ENCODE peak calls at places on chromosome 16, in four cellular contexts. One of them, this sample, is unnamed.

GRCh38 chr16:72198021-72198420 is 26.1 kb upstream of the PMFBP1 start:
- DNase-seq in upper lobe of left lung: no peak
- DNase-seq in brain microvascular endothelial cell: peak; percentile 96
- DNase-seq in OCI-LY7: no peak
- DNase-seq in this sample: no peak

GRCh38 chr16:49018259-49018931 is 263.2 kb downstream of the CBLN1 start:
- DNase-seq in upper lobe of left lung: no peak
- DNase-seq in brain microvascular endothelial cell: no peak
- DNase-seq in OCI-LY7: no peak
- DNase-seq in this sample: no peak

GRCh38 chr16:65105173-65105572 is 16.7 kb downstream of the CDH11 start:
- DNase-seq in upper lobe of left lung: no peak
- DNase-seq in OCI-LY7: no peak
- DNase-seq in brain microvascular endothelial cell: no peak
- DNase-seq in this sample: no peak

GRCh38 chr16:4531816-4532215 is 6.8 kb downstream of the CDIP1 start:
- DNase-seq in upper lobe of left lung: no peak
- DNase-seq in OCI-LY7: no peak
- DNase-seq in brain microvascular endothelial cell: no peak
- DNase-seq in this sample: no peak

GRCh38 chr16:88815901-88816589 is 4.3 kb upstream of the APRT start:
- DNase-seq in OCI-LY7: peak; percentile 71
- DNase-seq in brain microvascular endothelial cell: no peak
- DNase-seq in upper lobe of left lung: peak; percentile 82
- DNase-seq in this sample: peak; percentile 61

GRCh38 chr16:86533076-86533475 is 22.0 kb downstream of the MTHFSD start:
- DNase-seq in upper lobe of left lung: no peak
- DNase-seq in brain microvascular endothelial cell: no peak
- DNase-seq in OCI-LY7: no peak
- DNase-seq in this sample: no peak

GRCh38 chr16:25065899-25066298 is 45.6 kb upstream of the LCMT1 start:
- DNase-seq in OCI-LY7: peak; percentile 77
- DNase-seq in brain microvascular endothelial cell: no peak
- DNase-seq in upper lobe of left lung: no peak
- DNase-seq in this sample: peak; percentile 52

GRCh38 chr16:7998789-7999453 is 591.4 kb downstream of the TMEM114 start:
- DNase-seq in OCI-LY7: no peak
- DNase-seq in brain microvascular endothelial cell: no peak
- DNase-seq in upper lobe of left lung: no peak
- DNase-seq in this sample: no peak

GRCh38 chr16:10386517-10387377 is 886 bp downstream of the ATF7IP2 start:
- DNase-seq in brain microvascular endothelial cell: no peak
- DNase-seq in OCI-LY7: peak; percentile 47
- DNase-seq in upper lobe of left lung: no peak
- DNase-seq in this sample: no peak

GRCh38 chr16:4052801-4053662 is 63.2 kb downstream of the ADCY9 start:
- DNase-seq in brain microvascular endothelial cell: peak; percentile 22
- DNase-seq in OCI-LY7: no peak
- DNase-seq in upper lobe of left lung: no peak
- DNase-seq in this sample: no peak

GRCh38 chr16:77696149-77696548 is 26.2 kb upstream of the NUDT7 start:
- DNase-seq in upper lobe of left lung: no peak
- DNase-seq in OCI-LY7: no peak
- DNase-seq in brain microvascular endothelial cell: no peak
- DNase-seq in this sample: no peak

GRCh38 chr16:12057276-12057675 is 80.7 kb downstream of the SNX29 start:
- DNase-seq in brain microvascular endothelial cell: no peak
- DNase-seq in OCI-LY7: no peak
- DNase-seq in upper lobe of left lung: no peak
- DNase-seq in this sample: no peak

GRCh38 chr16:540645-541340 is 13.3 kb downstream of the CAPN15 start:
- DNase-seq in brain microvascular endothelial cell: no peak
- DNase-seq in upper lobe of left lung: no peak
- DNase-seq in OCI-LY7: no peak
- DNase-seq in this sample: no peak

GRCh38 chr16:57720142-57720575 is 15.4 kb upstream of the KATNB1 start:
- DNase-seq in brain microvascular endothelial cell: peak; percentile 60
- DNase-seq in OCI-LY7: peak; percentile 18
- DNase-seq in upper lobe of left lung: no peak
- DNase-seq in this sample: no peak

GRCh38 chr16:10356870-10357842 is 28.7 kb upstream of the ATF7IP2 start:
- DNase-seq in upper lobe of left lung: no peak
- DNase-seq in brain microvascular endothelial cell: no peak
- DNase-seq in OCI-LY7: no peak
- DNase-seq in this sample: no peak

GRCh38 chr16:11141409-11142260 is 114.4 kb downstream of the SOCS1 start:
- DNase-seq in OCI-LY7: no peak
- DNase-seq in brain microvascular endothelial cell: no peak
- DNase-seq in upper lobe of left lung: no peak
- DNase-seq in this sample: no peak

GRCh38 chr16:89009343-89010209 is 32.6 kb upstream of the CBFA2T3 start:
- DNase-seq in upper lobe of left lung: no peak
- DNase-seq in brain microvascular endothelial cell: no peak
- DNase-seq in OCI-LY7: peak; percentile 46
- DNase-seq in this sample: no peak

GRCh38 chr16:85637061-85637807 is 24.1 kb downstream of the GSE1 start:
- DNase-seq in OCI-LY7: no peak
- DNase-seq in brain microvascular endothelial cell: no peak
- DNase-seq in upper lobe of left lung: peak; percentile 79
- DNase-seq in this sample: no peak

GRCh38 chr16:72400257-72401078 is 228.5 kb upstream of the PMFBP1 start:
- DNase-seq in OCI-LY7: peak; percentile 60
- DNase-seq in upper lobe of left lung: no peak
- DNase-seq in brain microvascular endothelial cell: peak; percentile 68
- DNase-seq in this sample: peak; percentile 15

GRCh38 chr16:88633684-88634140 is 4.7 kb upstream of the IL17C start:
- DNase-seq in OCI-LY7: peak; percentile 55
- DNase-seq in brain microvascular endothelial cell: peak; percentile 30
- DNase-seq in upper lobe of left lung: peak; percentile 89
- DNase-seq in this sample: no peak

GRCh38 chr16:72111653-72112451 is 18.2 kb downstream of the DHX38 start:
- DNase-seq in upper lobe of left lung: no peak
- DNase-seq in OCI-LY7: no peak
- DNase-seq in brain microvascular endothelial cell: no peak
- DNase-seq in this sample: no peak

GRCh38 chr16:70746040-70746707 is 54.8 kb downstream of the VAC14 start:
- DNase-seq in brain microvascular endothelial cell: peak; percentile 73
- DNase-seq in upper lobe of left lung: no peak
- DNase-seq in OCI-LY7: no peak
- DNase-seq in this sample: no peak

GRCh38 chr16:85428168-85428898 is 184.8 kb upstream of the GSE1 start:
- DNase-seq in upper lobe of left lung: no peak
- DNase-seq in brain microvascular endothelial cell: peak; percentile 16
- DNase-seq in OCI-LY7: peak; percentile 64
- DNase-seq in this sample: peak; percentile 37

GRCh38 chr16:4263504-4264436 is 9.1 kb downstream of the TFAP4 start:
- DNase-seq in OCI-LY7: peak; percentile 30
- DNase-seq in brain microvascular endothelial cell: peak; percentile 22
- DNase-seq in upper lobe of left lung: peak; percentile 92
- DNase-seq in this sample: no peak

GRCh38 chr16:67116388-67117311 is 6.9 kb downstream of the PHAF1 start:
- DNase-seq in OCI-LY7: no peak
- DNase-seq in brain microvascular endothelial cell: no peak
- DNase-seq in upper lobe of left lung: no peak
- DNase-seq in this sample: no peak

GRCh38 chr16:72878301-72879269 is 169.3 kb downstream of the ZFHX3 start:
- DNase-seq in upper lobe of left lung: peak; percentile 2
- DNase-seq in brain microvascular endothelial cell: peak; percentile 86
- DNase-seq in OCI-LY7: no peak
- DNase-seq in this sample: no peak

GRCh38 chr16:51343411-51343810 is 192.3 kb upstream of the SALL1 start:
- DNase-seq in OCI-LY7: no peak
- DNase-seq in upper lobe of left lung: no peak
- DNase-seq in brain microvascular endothelial cell: peak; percentile 4
- DNase-seq in this sample: no peak

GRCh38 chr16:22948603-22949368 is 134.8 kb downstream of the HS3ST2 start:
- DNase-seq in upper lobe of left lung: no peak
- DNase-seq in OCI-LY7: peak; percentile 65
- DNase-seq in brain microvascular endothelial cell: peak; percentile 43
- DNase-seq in this sample: no peak
- H3K4me3 ChIP-seq in upper lobe of left lung: no peak overlapping the region
- H3K4me3 ChIP-seq in OCI-LY7: no peak overlapping the region
- H3K4me3 ChIP-seq in brain microvascular endothelial cell: no peak overlapping the region
- H3K4me3 ChIP-seq in this sample: no peak overlapping the region

DNA sequence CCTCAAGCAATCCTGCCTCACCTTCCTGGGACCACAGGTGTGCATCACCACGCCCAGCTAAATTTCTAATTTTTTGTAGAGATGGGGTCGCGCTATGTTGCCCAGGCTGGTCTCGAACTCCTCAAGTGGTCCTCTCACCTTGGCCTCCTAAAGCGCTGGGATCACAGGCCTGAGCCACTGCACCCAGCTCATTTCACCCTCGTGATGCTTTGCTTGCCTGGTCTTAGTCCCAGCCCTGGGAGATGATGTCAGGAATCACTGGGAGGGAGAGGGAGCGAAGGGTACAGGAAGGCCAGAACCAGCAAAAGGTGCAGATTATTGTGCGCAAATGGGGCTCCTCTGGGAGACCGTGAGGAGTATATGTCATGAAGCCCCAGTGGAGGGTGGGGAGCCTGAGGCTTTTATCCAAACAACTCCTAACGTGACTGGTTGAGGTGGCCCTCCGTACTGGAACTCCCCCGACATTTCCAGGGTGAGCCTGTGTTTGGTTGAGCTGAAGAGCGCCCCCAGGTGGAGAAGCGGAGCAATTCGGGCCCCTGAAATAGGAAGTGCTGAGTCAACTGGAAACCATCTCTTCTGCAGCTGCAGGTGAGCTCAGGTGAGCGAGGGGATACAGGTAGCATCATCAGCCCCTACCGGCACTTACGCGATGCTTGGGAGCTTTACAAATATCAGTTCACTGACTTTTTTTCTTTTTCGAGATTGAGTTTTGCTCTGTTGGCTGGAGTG is 41.2 kb upstream of the HAPSTR1 start:
- DNase-seq in OCI-LY7: peak; percentile 27
- DNase-seq in upper lobe of left lung: no peak
- DNase-seq in brain microvascular endothelial cell: no peak
- DNase-seq in this sample: peak; percentile 24
- TF ChIP-seq CTCF in OCI-LY7: peak; percentile 85
- TF ChIP-seq CTCF in upper lobe of left lung: peak; percentile 15
- TF ChIP-seq CTCF in brain microvascular endothelial cell: peak; percentile 78
- TF ChIP-seq CTCF in this sample: peak; percentile 67

GRCh38 chr16:2767140-2767731 is 9.8 kb downstream of the ELOB start:
- DNase-seq in OCI-LY7: no peak
- DNase-seq in upper lobe of left lung: no peak
- DNase-seq in brain microvascular endothelial cell: no peak
- DNase-seq in this sample: no peak

GRCh38 chr16:2769100-2769529 is 8.0 kb downstream of the ELOB start:
- DNase-seq in upper lobe of left lung: no peak
- DNase-seq in OCI-LY7: no peak
- DNase-seq in brain microvascular endothelial cell: no peak
- DNase-seq in this sample: no peak

GRCh38 chr16:2766430-2767139 is 10.5 kb downstream of the ELOB start:
- DNase-seq in brain microvascular endothelial cell: no peak
- DNase-seq in OCI-LY7: no peak
- DNase-seq in upper lobe of left lung: no peak
- DNase-seq in this sample: no peak

GRCh38 chr16:2768403-2769089 is 8.5 kb downstream of the ELOB start:
- DNase-seq in OCI-LY7: no peak
- DNase-seq in upper lobe of left lung: no peak
- DNase-seq in brain microvascular endothelial cell: no peak
- DNase-seq in this sample: no peak

DNA sequence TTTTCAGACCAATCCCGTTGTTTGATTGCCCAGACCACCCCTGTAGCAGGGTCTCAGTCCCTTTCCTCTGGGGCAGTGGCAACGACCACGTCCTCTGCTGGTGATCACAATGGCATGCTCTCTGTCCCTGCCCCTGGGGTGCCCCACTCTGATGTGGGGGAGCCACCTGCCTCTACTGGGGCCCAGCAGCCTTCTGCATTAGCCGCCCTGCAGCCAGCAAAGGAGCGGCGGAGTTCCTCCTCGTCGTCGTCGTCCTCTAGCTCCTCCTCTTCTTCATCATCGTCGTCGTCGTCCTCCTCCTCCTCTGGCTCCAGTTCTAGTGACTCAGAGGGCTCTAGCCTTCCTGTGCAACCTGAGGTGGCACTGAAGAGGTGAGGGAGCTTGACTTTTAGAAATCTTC is 9.2 kb downstream of the ELOB start:
- DNase-seq in OCI-LY7: no peak
- DNase-seq in brain microvascular endothelial cell: no peak
- DNase-seq in upper lobe of left lung: no peak
- DNase-seq in this sample: no peak
- H3K36me3 ChIP-seq in OCI-LY7: peaks cover 98% of the 10 kb centered on the region
- H3K36me3 ChIP-seq in brain microvascular endothelial cell: peaks cover 93% of the 10 kb centered on the region
- H3K36me3 ChIP-seq in upper lobe of left lung: peaks cover 93% of the 10 kb centered on the region
- H3K36me3 ChIP-seq in this sample: peaks cover 81% of the 10 kb centered on the region

DNA sequence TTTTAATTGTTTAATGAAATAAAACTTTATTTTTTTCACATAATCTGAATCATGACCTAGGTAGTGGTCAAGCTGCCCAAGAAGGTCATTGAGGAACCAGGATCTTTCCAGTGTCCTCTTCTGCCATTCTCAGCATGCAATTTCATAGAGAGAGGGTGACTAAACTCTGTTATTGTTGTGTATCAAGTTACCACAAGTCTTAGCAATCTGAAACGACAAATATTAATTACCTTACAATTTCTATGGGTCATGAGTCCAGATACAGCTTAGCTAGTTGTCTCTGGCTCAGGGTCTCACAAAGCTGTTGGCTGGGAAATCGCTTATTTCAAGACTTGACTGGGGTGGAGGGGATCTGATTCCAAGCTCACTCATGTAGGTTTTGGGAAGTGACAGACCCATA is 37.6 kb downstream of the FTO start:
- DNase-seq in upper lobe of left lung: no peak
- DNase-seq in OCI-LY7: no peak
- DNase-seq in brain microvascular endothelial cell: no peak
- DNase-seq in this sample: no peak
- H3K4me3 ChIP-seq in upper lobe of left lung: no peak overlapping the region
- H3K4me3 ChIP-seq in OCI-LY7: no peak overlapping the region
- H3K4me3 ChIP-seq in brain microvascular endothelial cell: no peak overlapping the region
- H3K4me3 ChIP-seq in this sample: no peak overlapping the region

This sample was measured in GM06990.